ENCODE peak calls at places on chromosomes 1 and 21, in six cellular contexts. M, N, S, W, C and H are unnamed samples.

GRCh38 chr1:103616362-103616761 is 865 bp upstream of the AMY2A start:
- DNase-seq in M (no peak), N (no peak), S (peak; percentile 2), W (no peak), C (no peak), H (no peak)

GRCh38 chr1:32759997-32760623 is 57.0 kb downstream of the YARS1 start:
- DNase-seq in M (peak; percentile 92), N (no peak), S (peak; percentile 62), W (peak; percentile 98), C (no peak), H (peak; percentile 98)

GRCh38 chr21:37712204-37712934 is 203.9 kb downstream of the KCNJ6 start:
- DNase-seq in M (peak; percentile 27), N (peak; percentile 59), S (peak; percentile 76), W (peak; percentile 58), C (no peak), H (peak; percentile 86)

GRCh38 chr1:246760426-246761347 is 36.5 kb downstream of the SCCPDH start:
- DNase-seq in M (no peak), N (no peak), S (no peak), W (no peak), C (no peak), H (no peak)

GRCh38 chr1:148263906-148264255 is 111.8 kb upstream of the NBPF11 start:
- DNase-seq in M (peak; percentile 7), N (no peak), S (no peak), W (no peak), C (no peak), H (no peak)

GRCh38 chr1:234205966-234206365 is 167.3 kb upstream of the COA6 start:
- DNase-seq in M (no peak), N (no peak), S (no peak), W (no peak), C (no peak), H (no peak)

GRCh38 chr1:212283741-212284140 is 1.5 kb upstream of the PPP2R5A start:
- DNase-seq in M (no peak), N (no peak), S (no peak), W (no peak), C (peak; percentile 35), H (no peak)

GRCh38 chr21:45513003-45513706 is 29.1 kb downstream of the SLC19A1 start:
- DNase-seq in M (no peak), N (peak; percentile 10), S (peak; percentile 47), W (peak; percentile 14), C (no peak), H (no peak)

GRCh38 chr1:20107351-20107750 is 12.0 kb downstream of the PLA2G2D start:
- DNase-seq in M (no peak), N (no peak), S (no peak), W (no peak), C (no peak), H (no peak)

GRCh38 chr1:27538793-27539192 is 48.8 kb upstream of the WASF2 start:
- DNase-seq in M (peak; percentile 28), N (no peak), S (no peak), W (peak; percentile 41), C (no peak), H (no peak)

GRCh38 chr21:42663200-42663483 is 9.7 kb downstream of the PDE9A start:
- DNase-seq in M (no peak), N (no peak), S (no peak), W (no peak), C (no peak), H (no peak)

GRCh38 chr1:198577444-198577843 is 37.0 kb upstream of the ATP6V1G3 start:
- DNase-seq in M (no peak), N (no peak), S (no peak), W (no peak), C (no peak), H (no peak)

GRCh38 chr1:185159966-185160365 is 3.0 kb downstream of the SWT1 start:
- DNase-seq in M (no peak), N (no peak), S (no peak), W (no peak), C (no peak), H (no peak)

DNA sequence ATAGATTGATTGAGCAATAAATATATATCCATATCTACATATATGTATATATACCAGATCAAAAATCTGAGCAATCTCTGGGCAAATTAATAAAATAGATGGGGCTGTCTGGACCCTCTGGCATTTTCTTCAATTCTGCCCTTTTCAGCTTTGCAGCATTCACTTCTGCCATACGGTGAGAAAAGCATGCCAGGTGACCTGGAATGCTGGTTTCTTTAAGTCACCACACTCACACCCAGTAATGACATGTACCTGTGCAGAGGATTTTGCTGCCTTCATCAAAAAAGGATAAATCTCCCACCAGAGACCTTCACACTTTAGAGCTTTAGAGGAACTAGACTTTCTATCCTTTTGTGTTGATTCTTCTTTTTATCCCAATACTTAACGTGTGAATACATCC is 223.2 kb upstream of the NFIA start:
- DNase-seq in M (no peak), N (no peak), S (no peak), W (no peak), C (no peak), H (no peak)
- H3K9me3 ChIP-seq in M (no peaks in the 10 kb centered on the region), N (no peaks in the 10 kb centered on the region), S (no peaks in the 10 kb centered on the region), W (no peaks in the 10 kb centered on the region), C (no peaks in the 10 kb centered on the region), H (no peaks in the 10 kb centered on the region)

DNA sequence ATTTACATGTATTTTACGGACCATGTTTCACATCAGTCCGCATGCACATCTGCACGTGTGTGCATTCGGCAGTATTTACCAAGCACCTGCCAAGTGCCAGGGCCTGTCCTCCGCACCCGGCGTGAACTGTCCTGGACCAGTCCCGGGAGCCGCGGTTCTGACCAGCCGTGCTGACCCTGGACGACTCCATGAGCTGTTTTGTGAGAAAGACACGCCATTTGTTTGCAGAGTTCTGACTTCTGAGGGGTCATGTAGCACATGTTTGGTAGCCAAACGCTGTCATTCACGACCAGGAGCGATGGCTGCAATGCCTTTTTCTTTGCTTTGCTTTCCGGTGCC is 3.3 kb upstream of the OLIG2 start:
- DNase-seq in M (no peak), N (no peak), S (no peak), W (no peak), C (no peak), H (no peak)
- H3K9me3 ChIP-seq in M (no peaks in the 10 kb centered on the region), N (no peaks in the 10 kb centered on the region), S (no peaks in the 10 kb centered on the region), W (no peaks in the 10 kb centered on the region), C (no peaks in the 10 kb centered on the region), H (no peaks in the 10 kb centered on the region)

GRCh38 chr1:2795926-2796325 is 5.6 kb downstream of the TTC34 start:
- DNase-seq in M (no peak), N (no peak), S (no peak), W (no peak), C (no peak), H (no peak)
- H3K9me3 ChIP-seq in M (peaks cover 5% of the 10 kb centered on the region), N (peaks cover 3% of the 10 kb centered on the region), S (peaks cover 6% of the 10 kb centered on the region), W (no peaks in the 10 kb centered on the region), C (peaks cover 4% of the 10 kb centered on the region), H (no peaks in the 10 kb centered on the region)

GRCh38 chr1:2933431-2934172 is 87.7 kb upstream of the ACTRT2 start:
- DNase-seq in M (no peak), N (no peak), S (peak; percentile 15), W (no peak), C (no peak), H (no peak)
- H3K9me3 ChIP-seq in M (no peaks in the 10 kb centered on the region), N (no peaks in the 10 kb centered on the region), S (no peaks in the 10 kb centered on the region), W (no peaks in the 10 kb centered on the region), C (no peaks in the 10 kb centered on the region), H (no peaks in the 10 kb centered on the region)

DNA sequence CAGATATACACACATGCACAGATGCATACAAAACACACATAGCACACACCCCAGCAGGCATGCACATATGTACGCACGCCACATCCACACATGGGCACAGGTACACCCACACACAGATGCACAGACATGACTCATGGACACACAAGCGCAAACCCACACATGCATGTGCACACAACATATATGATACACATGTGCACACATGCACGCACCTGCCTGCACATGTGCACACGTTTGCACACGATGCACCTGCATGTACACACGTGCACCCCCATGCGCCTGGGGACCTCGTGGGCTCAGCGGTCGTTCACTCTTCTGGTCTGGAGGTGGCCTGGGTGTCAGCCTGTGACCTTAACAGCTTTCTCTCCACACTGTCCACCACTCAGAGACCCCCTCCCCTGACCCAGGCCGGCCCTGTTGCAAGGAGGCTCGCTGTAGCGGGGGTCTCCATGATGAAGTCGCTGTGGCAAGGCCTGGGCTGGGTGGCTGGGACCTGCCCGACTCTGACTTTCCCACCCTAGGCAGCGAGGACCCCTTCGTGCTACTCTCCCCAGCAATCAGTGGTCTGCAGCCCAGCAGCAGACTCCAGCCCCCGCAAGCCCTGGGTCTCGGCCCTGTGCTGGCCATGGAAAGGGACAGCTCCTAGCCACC is 92.1 kb upstream of the TTC34 start:
- DNase-seq in M (no peak), N (no peak), S (no peak), W (no peak), C (no peak), H (no peak)
- H3K9me3 ChIP-seq in M (no peaks in the 10 kb centered on the region), N (no peaks in the 10 kb centered on the region), S (no peaks in the 10 kb centered on the region), W (no peaks in the 10 kb centered on the region), C (no peaks in the 10 kb centered on the region), H (no peaks in the 10 kb centered on the region)

DNA sequence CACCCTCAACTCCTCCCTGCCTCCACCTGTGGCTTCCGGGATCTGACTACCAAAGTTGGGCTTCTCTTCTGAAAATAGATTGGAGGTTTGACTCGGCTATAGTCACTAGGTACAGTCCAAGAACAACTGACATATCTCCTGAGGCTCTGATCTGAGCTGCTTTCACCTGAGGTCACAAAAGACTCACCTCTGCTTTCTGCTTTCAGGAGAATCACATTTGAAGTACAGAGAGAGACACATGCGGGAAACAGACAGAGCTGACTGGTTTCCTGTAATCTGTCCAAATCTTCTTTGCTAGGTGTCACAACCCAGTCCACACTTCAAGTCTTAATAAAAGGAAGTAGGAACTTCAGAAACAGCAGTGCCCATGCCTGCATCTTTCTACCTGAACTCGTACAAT is 245.4 kb upstream of the CHRM3 start:
- DNase-seq in M (no peak), N (no peak), S (no peak), W (no peak), C (no peak), H (no peak)
- H3K9me3 ChIP-seq in M (no peaks in the 10 kb centered on the region), N (no peaks in the 10 kb centered on the region), S (no peaks in the 10 kb centered on the region), W (no peaks in the 10 kb centered on the region), C (no peaks in the 10 kb centered on the region), H (no peaks in the 10 kb centered on the region)